ENCODE peak calls at places on chromosomes 4 and X, in eight cellular contexts. J is GM23248, H is IMR-90, R is heart left ventricle, I is right lobe of liver, D is thoracic aorta, C is mammary epithelial cell, S is gastrocnemius medialis. U is an unnamed sample.
A peak's percentile ranks its signal among the peaks of the same experiment; 100 is the strongest.

GRCh38 chr4:163866728-163867313 is 372.3 kb downstream of the TMA16 start:
- DNase-seq in J (no peak), H (peak; percentile 47), R (no peak), I (no peak), D (no peak), C (peak; percentile 87), S (no peak), U (no peak)

GRCh38 chrX:36431819-36432218 is 512.3 kb downstream of the CFAP47 start:
- DNase-seq in J (peak; percentile 0), H (peak; percentile 89), R (no peak), I (no peak), D (no peak), C (peak; percentile 14), S (no peak), U (no peak)

GRCh38 chrX:102517331-102517730 is 792 bp upstream of the TMSB15A start:
- DNase-seq in J (peak; percentile 39), H (peak; percentile 17), R (no peak), I (no peak), D (no peak), C (peak; percentile 6), S (no peak), U (no peak)

GRCh38 chr4:30641345-30641744 is 78.8 kb upstream of the PCDH7 start:
- DNase-seq in J (no peak), H (no peak), R (no peak), I (no peak), D (no peak), C (no peak), S (no peak), U (no peak)

GRCh38 chr4:52157641-52158316 is 106.7 kb downstream of the SPATA18 start:
- DNase-seq in J (peak; percentile 33), H (no peak), R (no peak), I (no peak), D (no peak), C (no peak), S (peak; percentile 3), U (no peak)

GRCh38 chr4:173424899-173425805 is 26.2 kb upstream of the SCRG1 start:
- DNase-seq in J (peak; percentile 90), H (peak; percentile 70), R (no peak), I (no peak), D (no peak), C (no peak), S (no peak), U (no peak)

GRCh38 chr4:85829276-85830051 is 354.5 kb downstream of the ARHGAP24 start:
- DNase-seq in J (peak; percentile 62), H (peak; percentile 66), R (no peak), I (no peak), D (no peak), C (peak; percentile 36), S (no peak), U (no peak)

GRCh38 chr4:26204911-26205368 is 115.9 kb upstream of the RBPJ start:
- DNase-seq in J (no peak), H (no peak), R (peak; percentile 60), I (peak; percentile 81), D (no peak), C (no peak), S (peak; percentile 47), U (no peak)

GRCh38 chr4:155085843-155086530 is 122.4 kb upstream of the NPY2R start:
- DNase-seq in J (peak; percentile 9), H (peak; percentile 3), R (no peak), I (no peak), D (no peak), C (peak; percentile 33), S (no peak), U (no peak)

GRCh38 chrX:153922932-153923857 is 2.9 kb downstream of the ARHGAP4 start:
- DNase-seq in J (peak; percentile 56), H (peak; percentile 58), R (peak; percentile 86), I (peak; percentile 84), D (no peak), C (peak; percentile 17), S (peak; percentile 45), U (no peak)

GRCh38 chr4:171929477-171929876 is 116.3 kb downstream of the GALNTL6 start:
- DNase-seq in J (no peak), H (no peak), R (no peak), I (no peak), D (no peak), C (no peak), S (no peak), U (no peak)

GRCh38 chr4:104491396-104491821 is 3.3 kb downstream of the CXXC4 start:
- DNase-seq in J (peak; percentile 28), H (no peak), R (peak; percentile 58), I (peak; percentile 57), D (no peak), C (no peak), S (no peak), U (peak; percentile 30)

DNA sequence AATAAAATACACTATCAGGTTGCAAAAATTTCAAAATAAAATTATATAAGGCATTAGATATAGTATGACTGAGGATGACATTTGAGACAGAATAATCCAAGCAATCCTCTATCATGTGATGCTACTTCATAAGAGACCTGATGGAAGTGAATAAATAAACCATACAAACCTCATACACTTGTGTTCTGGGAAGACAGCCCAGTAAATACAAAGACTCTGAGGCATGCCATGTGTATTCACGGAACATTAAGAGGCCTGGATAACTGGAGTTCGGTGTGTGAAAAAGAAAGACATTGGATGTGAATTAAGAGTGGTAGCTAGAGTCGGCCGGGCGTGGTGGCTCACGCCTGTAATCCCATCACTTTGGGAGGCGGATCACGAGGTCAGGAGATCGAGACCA is 364.2 kb downstream of the ADAM29 start:
- DNase-seq in J (no peak), H (peak; percentile 18), R (no peak), I (no peak), D (no peak), C (no peak), S (no peak), U (no peak)
- H3K9me3 ChIP-seq in J (no peaks in the 10 kb centered on the region), H (no peaks in the 10 kb centered on the region), R (no peaks in the 10 kb centered on the region), I (no peaks in the 10 kb centered on the region), D (no peaks in the 10 kb centered on the region), C (peaks cover 2% of the 10 kb centered on the region), S (no peaks in the 10 kb centered on the region), U (no peaks in the 10 kb centered on the region)

GRCh38 chr4:2743518-2744445 is 12.4 kb downstream of the TNIP2 start:
- DNase-seq in J (no peak), H (no peak), R (peak; percentile 9), I (no peak), D (no peak), C (no peak), S (no peak), U (no peak)

GRCh38 chr4:2746891-2747695 is 9.0 kb downstream of the TNIP2 start:
- DNase-seq in J (no peak), H (no peak), R (peak; percentile 28), I (no peak), D (no peak), C (no peak), S (no peak), U (no peak)

GRCh38 chr4:2745516-2745915 is 10.6 kb downstream of the TNIP2 start:
- DNase-seq in J (no peak), H (no peak), R (peak; percentile 4), I (no peak), D (no peak), C (no peak), S (no peak), U (no peak)

GRCh38 chr4:2744576-2745270 is 11.4 kb downstream of the TNIP2 start:
- DNase-seq in J (no peak), H (no peak), R (peak; percentile 21), I (no peak), D (no peak), C (no peak), S (no peak), U (no peak)

DNA sequence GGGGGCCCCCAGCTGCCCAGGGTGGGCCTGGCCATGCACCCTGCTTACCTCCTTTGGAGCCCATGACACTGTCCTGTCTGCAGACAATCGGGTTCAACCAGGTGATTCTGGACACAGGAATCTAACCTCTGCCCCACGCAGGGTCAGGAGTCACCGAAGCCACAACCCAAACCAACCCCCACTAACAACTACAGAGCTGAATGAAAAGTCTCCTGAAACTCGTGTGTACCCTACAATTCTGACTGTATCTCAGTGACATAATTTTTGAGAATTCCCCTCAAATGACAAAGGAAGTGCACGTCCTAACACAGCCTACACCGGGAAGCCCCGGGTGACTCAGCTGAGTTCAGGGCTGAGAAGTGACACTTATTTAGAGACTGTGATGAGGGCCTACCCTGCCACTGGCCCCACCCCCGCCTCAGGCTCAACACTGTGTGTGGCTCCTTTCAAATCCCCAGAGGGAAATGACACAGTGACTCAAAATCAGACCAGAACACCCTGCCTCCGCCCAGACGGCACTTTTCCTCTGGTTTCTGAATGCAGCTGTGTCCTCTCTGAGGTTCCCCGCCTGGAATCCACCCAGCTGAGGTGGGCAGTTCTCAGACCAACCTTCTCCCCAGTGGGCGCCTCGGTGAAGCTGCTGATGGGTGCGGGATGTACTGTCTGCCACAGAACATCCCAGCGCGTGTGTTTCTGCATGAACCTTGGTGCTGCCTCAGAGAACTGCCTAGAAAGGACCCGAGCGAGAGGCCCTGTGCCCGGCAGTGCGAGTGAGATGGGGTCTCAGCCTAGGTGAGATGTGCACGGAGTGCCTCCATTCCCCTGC is 9.9 kb downstream of the TNIP2 start:
- DNase-seq in J (peak; percentile 76), H (peak; percentile 85), R (peak; percentile 68), I (no peak), D (peak; percentile 39), C (peak; percentile 94), S (no peak), U (peak; percentile 86)
- H3K27ac ChIP-seq in J (peak overlapping the region; percentile 37), H (peak overlapping the region; percentile 39), R (no peak overlapping the region), I (no peak overlapping the region), D (peak overlapping the region; percentile 43), C (peak overlapping the region; percentile 48), S (peak overlapping the region; percentile 16), U (peak overlapping the region; percentile 58)

GRCh38 chrX:16067886-16068515 is 55.4 kb upstream of the GRPR start:
- DNase-seq in J (no peak), H (no peak), R (no peak), I (no peak), D (no peak), C (no peak), S (no peak), U (no peak)
- H3K4me1 ChIP-seq in J (no peaks in the 10 kb centered on the region), H (no peaks in the 10 kb centered on the region), R (no peaks in the 10 kb centered on the region), I (no peaks in the 10 kb centered on the region), D (no peaks in the 10 kb centered on the region), C (no peaks in the 10 kb centered on the region), S (no peaks in the 10 kb centered on the region), U (no peaks in the 10 kb centered on the region)

GRCh38 chr4:105686571-105686970 is 21.9 kb downstream of the INTS12 start:
- DNase-seq in J (no peak), H (no peak), R (no peak), I (no peak), D (no peak), C (no peak), S (no peak), U (no peak)

GRCh38 chr4:105679186-105679585 is 29.3 kb downstream of the INTS12 start:
- DNase-seq in J (no peak), H (no peak), R (no peak), I (no peak), D (no peak), C (no peak), S (no peak), U (no peak)

GRCh38 chr4:105677689-105678088 is 30.8 kb downstream of the INTS12 start:
- DNase-seq in J (no peak), H (no peak), R (no peak), I (no peak), D (no peak), C (no peak), S (no peak), U (no peak)

DNA sequence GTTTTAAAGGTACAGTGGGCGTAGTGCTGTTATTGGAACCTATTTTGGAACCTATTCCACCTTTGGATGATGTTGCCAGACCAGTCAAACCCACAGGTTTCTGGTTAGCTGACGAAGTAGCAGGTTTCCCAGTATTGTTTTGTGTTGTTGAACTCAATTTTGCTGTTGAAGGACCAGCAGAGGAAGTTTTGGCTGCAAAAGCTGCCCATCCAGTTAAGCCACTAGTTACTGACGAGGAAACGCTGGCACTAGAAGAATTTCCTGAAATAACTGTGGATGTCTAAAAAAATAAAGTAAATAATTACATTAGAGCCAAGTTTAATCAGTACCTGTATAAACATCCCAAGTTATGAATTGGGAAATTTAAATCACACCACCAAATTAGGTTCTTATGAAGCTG is 25.5 kb downstream of the INTS12 start:
- DNase-seq in J (no peak), H (no peak), R (no peak), I (no peak), D (no peak), C (peak; percentile 63), S (no peak), U (peak; percentile 85)
- H3K9me3 ChIP-seq in J (no peaks in the 10 kb centered on the region), H (no peaks in the 10 kb centered on the region), R (no peaks in the 10 kb centered on the region), I (no peaks in the 10 kb centered on the region), D (no peaks in the 10 kb centered on the region), C (no peaks in the 10 kb centered on the region), S (no peaks in the 10 kb centered on the region), U (no peaks in the 10 kb centered on the region)

U was measured in PC-9.